ENCODE peak calls at places on chromosomes 12 and 14, in seven cellular contexts. K, V, M, C, R, W and J are unnamed samples.

GRCh38 chr12:86948851-86949250 is 692.7 kb upstream of the MGAT4C start:
- DNase-seq in R (no peak), W (no peak), V (no peak), M (no peak), K (no peak), C (no peak), J (no peak)

GRCh38 chr12:123401753-123402683 is 18.1 kb downstream of the KMT5A start:
- DNase-seq in V (no peak), C (peak; percentile 76), K (no peak), W (no peak), M (no peak), R (no peak), J (no peak)

GRCh38 chr14:26276757-26277156 is 321.1 kb downstream of the NOVA1 start:
- DNase-seq in W (no peak), C (no peak), V (no peak), M (no peak), K (no peak), R (no peak), J (peak; percentile 74)

GRCh38 chr12:53485955-53486729 is 13.1 kb downstream of the MAP3K12 start:
- DNase-seq in C (no peak), R (no peak), V (no peak), M (no peak), K (no peak), W (no peak), J (no peak)

GRCh38 chr14:77039285-77040058 is 11.0 kb upstream of the IRF2BPL start:
- DNase-seq in R (no peak), C (no peak), V (no peak), M (no peak), W (no peak), K (no peak), J (no peak)

GRCh38 chr14:77051101-77051500 is 22.6 kb upstream of the IRF2BPL start:
- DNase-seq in K (no peak), R (no peak), C (no peak), V (no peak), W (peak; percentile 64), M (no peak), J (no peak)

GRCh38 chr14:58292192-58292591 is 6.2 kb upstream of the ARID4A start:
- DNase-seq in K (no peak), V (no peak), W (no peak), M (no peak), R (no peak), C (no peak), J (no peak)

GRCh38 chr14:90508536-90509254 is 111.9 kb downstream of the CALM1 start:
- DNase-seq in C (no peak), W (no peak), M (no peak), R (no peak), K (no peak), V (no peak), J (peak; percentile 93)

GRCh38 chr12:5442251-5443006 is 10.5 kb downstream of the NTF3 start:
- DNase-seq in V (peak; percentile 19), W (peak; percentile 55), C (no peak), R (peak; percentile 34), M (peak; percentile 39), K (no peak), J (peak; percentile 46)

GRCh38 chr12:49539406-49540228 is 787 bp downstream of the KCNH3 start:
- DNase-seq in K (no peak), M (no peak), V (no peak), W (peak; percentile 47), R (no peak), C (no peak), J (no peak)

GRCh38 chr14:34052658-34053014 is 101.8 kb upstream of the EGLN3 start:
- DNase-seq in V (no peak), W (no peak), M (peak; percentile 70), C (no peak), R (peak; percentile 77), K (no peak), J (no peak)
- TF ChIP-seq JUND in V (peak; percentile 63), W (no peak), M (peak; percentile 84), C (no peak), R (peak; percentile 83), K (no peak), J (peak; percentile 26)

GRCh38 chr12:63041601-63042000 is 106.7 kb upstream of the PPM1H start:
- DNase-seq in R (no peak), V (no peak), W (no peak), K (no peak), C (no peak), M (no peak), J (no peak)

GRCh38 chr12:63040526-63041220 is 105.7 kb upstream of the PPM1H start:
- DNase-seq in C (no peak), V (no peak), W (no peak), K (no peak), M (no peak), R (no peak), J (no peak)

GRCh38 chr12:63042646-63043045 is 107.7 kb upstream of the PPM1H start:
- DNase-seq in W (no peak), C (no peak), K (no peak), V (no peak), R (no peak), M (no peak), J (no peak)

GRCh38 chr12:63047146-63047545 is 103.9 kb downstream of the AVPR1A start:
- DNase-seq in W (no peak), M (no peak), R (no peak), V (no peak), C (no peak), K (no peak), J (peak; percentile 38)

GRCh38 chr12:63045020-63045860 is 105.8 kb downstream of the AVPR1A start:
- DNase-seq in C (no peak), K (no peak), V (no peak), R (no peak), M (no peak), W (no peak), J (no peak)
- TF ChIP-seq JUND in C (no peak), K (no peak), V (no peak), R (no peak), M (no peak), W (no peak), J (no peak)

DNA sequence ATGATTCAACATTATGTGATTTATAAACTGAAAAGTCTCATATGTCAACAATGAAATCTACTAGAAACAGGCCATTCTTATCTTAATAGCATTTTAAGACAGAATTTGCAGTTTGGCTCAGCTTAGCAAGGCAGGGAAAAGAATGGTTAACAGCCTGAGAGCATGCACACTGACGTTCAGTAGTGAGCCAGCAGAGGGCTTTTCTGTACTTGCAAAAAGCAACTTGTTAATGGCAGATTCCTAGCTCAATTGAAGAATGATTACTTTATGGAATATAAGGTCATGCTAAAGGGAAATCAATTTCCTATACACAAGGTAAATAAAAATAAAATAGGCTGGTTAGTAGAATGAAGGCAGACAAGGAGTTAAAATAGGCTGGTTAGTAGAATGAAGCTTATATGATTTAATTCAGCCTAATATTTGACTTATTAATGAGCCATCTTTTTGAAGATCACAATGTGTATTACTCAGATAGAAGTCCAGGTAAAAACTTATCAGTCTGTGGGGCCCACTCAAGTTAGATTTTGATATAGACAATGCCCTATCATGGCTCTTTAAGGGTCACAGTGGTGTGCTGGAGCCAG is 95.9 kb downstream of the OTOGL start:
- DNase-seq in K (no peak), M (peak; percentile 36), R (peak; percentile 16), W (peak; percentile 6), C (no peak), V (no peak), J (peak; percentile 79)
- TF ChIP-seq JUND in K (no peak), M (no peak), R (no peak), W (no peak), C (no peak), V (no peak), J (no peak)

GRCh38 chr14:37197421-37198272 is at the start of gene MIPOL1:
- DNase-seq in R (peak; percentile 79), V (peak; percentile 84), C (peak; percentile 83), M (peak; percentile 68), K (no peak), W (peak; percentile 25), J (peak; percentile 93)
- TF ChIP-seq JUND in R (peak; percentile 83), V (peak; percentile 13), C (no peak), M (no peak), K (no peak), W (no peak), J (no peak)

DNA sequence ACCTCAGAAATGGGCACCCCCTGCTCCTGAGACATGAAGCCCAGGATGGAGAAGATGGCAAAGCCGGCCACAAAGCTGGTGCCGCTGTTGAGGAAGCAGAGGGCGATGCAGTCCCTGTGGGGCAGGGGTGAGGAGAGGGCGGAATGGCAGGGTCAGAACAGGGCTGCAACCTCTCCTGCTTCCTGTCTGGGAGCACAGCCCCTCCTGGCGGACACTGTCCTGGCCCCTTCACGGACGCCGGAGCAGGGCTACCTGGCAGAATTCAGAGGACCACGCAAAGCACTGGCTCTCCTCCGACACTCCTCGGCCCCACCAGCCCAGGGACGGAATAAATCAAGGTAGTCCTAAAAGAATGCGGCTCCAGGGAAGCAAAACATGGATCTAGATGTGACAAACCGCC is 12.4 kb upstream of the SLC6A12 start:
- DNase-seq in K (no peak), V (no peak), C (no peak), M (no peak), R (no peak), W (no peak), J (no peak)
- TF ChIP-seq JUND in K (no peak), V (no peak), C (no peak), M (no peak), R (no peak), W (no peak), J (no peak)

GRCh38 chr12:31323466-31324115 is 2.4 kb downstream of the SINHCAF start:
- DNase-seq in R (no peak), C (peak; percentile 67), V (peak; percentile 35), M (no peak), W (no peak), K (no peak), J (no peak)
- TF ChIP-seq JUND in R (peak; percentile 9), C (no peak), V (no peak), M (no peak), W (no peak), K (no peak), J (no peak)